ENCODE peak calls at places on chromosomes 13 and 19, in eight cellular contexts. A is heart left ventricle, I is cardiac muscle cell, R is astrocyte, N is OCI-LY7, X is heart right ventricle, C is hepatocyte, Y is esophagus muscularis mucosa. K is an unnamed sample.
A peak's percentile ranks its signal among the peaks of the same experiment; 100 is the strongest.

GRCh38 chr13:36030670-36031331 is 100.4 kb downstream of the DCLK1 start:
- DNase-seq in A (no peak), I (peak; percentile 95), R (peak; percentile 94), N (no peak), X (no peak), C (peak; percentile 15), Y (no peak), K (peak; percentile 86)

GRCh38 chr19:588758-589692 is 656 bp upstream of the HCN2 start:
- DNase-seq in A (no peak), I (no peak), R (no peak), N (peak; percentile 55), X (peak; percentile 13), C (no peak), Y (no peak), K (no peak)

GRCh38 chr13:109369357-109370052 is 416.9 kb downstream of the IRS2 start:
- DNase-seq in A (no peak), I (no peak), R (no peak), N (no peak), X (no peak), C (no peak), Y (peak; percentile 62), K (no peak)

GRCh38 chr13:113658836-113659235 is 838 bp upstream of the ATP4B start:
- DNase-seq in A (peak; percentile 14), I (no peak), R (no peak), N (no peak), X (no peak), C (no peak), Y (no peak), K (no peak)

GRCh38 chr13:36533806-36534205 is 101.5 kb downstream of the CCNA1 start:
- DNase-seq in A (no peak), I (peak; percentile 20), R (peak; percentile 24), N (no peak), X (no peak), C (no peak), Y (peak; percentile 42), K (peak; percentile 92)

GRCh38 chr13:83232626-83233025 is 649.6 kb downstream of the SLITRK1 start:
- DNase-seq in A (no peak), I (no peak), R (no peak), N (no peak), X (no peak), C (no peak), Y (no peak), K (no peak)

GRCh38 chr19:49801966-49802661 is 11.0 kb downstream of the FUZ start:
- DNase-seq in A (peak; percentile 91), I (peak; percentile 93), R (peak; percentile 73), N (no peak), X (peak; percentile 91), C (peak; percentile 87), Y (peak; percentile 96), K (peak; percentile 66)

GRCh38 chr13:20134732-20135131 is 26.1 kb downstream of the GJA3 start:
- DNase-seq in A (no peak), I (no peak), R (no peak), N (no peak), X (no peak), C (no peak), Y (no peak), K (no peak)

GRCh38 chr13:30520571-30520970 is 54.8 kb upstream of the HMGB1 start:
- DNase-seq in A (no peak), I (peak; percentile 6), R (peak; percentile 67), N (no peak), X (no peak), C (no peak), Y (no peak), K (peak; percentile 74)

GRCh38 chr13:39862891-39863290 is 207.4 kb downstream of the COG6 start:
- DNase-seq in A (no peak), I (no peak), R (no peak), N (no peak), X (no peak), C (no peak), Y (no peak), K (no peak)

GRCh38 chr13:99947666-99948065 is 23.9 kb downstream of the ZIC5 start:
- DNase-seq in A (no peak), I (no peak), R (no peak), N (no peak), X (no peak), C (no peak), Y (no peak), K (no peak)

GRCh38 chr13:61040180-61040579 is 375.5 kb downstream of the PCDH20 start:
- DNase-seq in A (no peak), I (no peak), R (peak; percentile 57), N (no peak), X (no peak), C (no peak), Y (no peak), K (no peak)

GRCh38 chr13:96223231-96223630 is 133.3 kb downstream of the HS6ST3 start:
- DNase-seq in A (peak; percentile 19), I (no peak), R (no peak), N (no peak), X (peak; percentile 10), C (no peak), Y (no peak), K (no peak)

GRCh38 chr13:97125810-97126738 is 96.1 kb upstream of the MBNL2 start:
- DNase-seq in A (no peak), I (peak; percentile 54), R (peak; percentile 72), N (no peak), X (no peak), C (peak; percentile 64), Y (no peak), K (peak; percentile 89)

GRCh38 chr13:114140131-114140908 is 7.9 kb upstream of the RASA3 start:
- DNase-seq in A (no peak), I (no peak), R (no peak), N (no peak), X (no peak), C (no peak), Y (no peak), K (no peak)

GRCh38 chr19:30394481-30395151 is 22.4 kb downstream of the ZNF536 start:
- DNase-seq in A (no peak), I (no peak), R (no peak), N (no peak), X (no peak), C (no peak), Y (peak; percentile 74), K (no peak)

GRCh38 chr19:14432817-14433453 is at the start of gene PKN1:
- DNase-seq in A (peak; percentile 77), I (peak; percentile 46), R (no peak), N (peak; percentile 85), X (peak; percentile 80), C (peak; percentile 84), Y (no peak), K (no peak)

GRCh38 chr19:6458695-6459355 is 767 bp downstream of the SLC25A23 start:
- DNase-seq in A (no peak), I (no peak), R (no peak), N (peak; percentile 27), X (no peak), C (peak; percentile 44), Y (no peak), K (no peak)

GRCh38 chr19:45584332-45585157 is at the start of gene OPA3:
- DNase-seq in A (peak; percentile 100), I (peak; percentile 100), R (peak; percentile 100), N (peak; percentile 100), X (peak; percentile 99), C (peak; percentile 100), Y (peak; percentile 100), K (peak; percentile 100)

DNA sequence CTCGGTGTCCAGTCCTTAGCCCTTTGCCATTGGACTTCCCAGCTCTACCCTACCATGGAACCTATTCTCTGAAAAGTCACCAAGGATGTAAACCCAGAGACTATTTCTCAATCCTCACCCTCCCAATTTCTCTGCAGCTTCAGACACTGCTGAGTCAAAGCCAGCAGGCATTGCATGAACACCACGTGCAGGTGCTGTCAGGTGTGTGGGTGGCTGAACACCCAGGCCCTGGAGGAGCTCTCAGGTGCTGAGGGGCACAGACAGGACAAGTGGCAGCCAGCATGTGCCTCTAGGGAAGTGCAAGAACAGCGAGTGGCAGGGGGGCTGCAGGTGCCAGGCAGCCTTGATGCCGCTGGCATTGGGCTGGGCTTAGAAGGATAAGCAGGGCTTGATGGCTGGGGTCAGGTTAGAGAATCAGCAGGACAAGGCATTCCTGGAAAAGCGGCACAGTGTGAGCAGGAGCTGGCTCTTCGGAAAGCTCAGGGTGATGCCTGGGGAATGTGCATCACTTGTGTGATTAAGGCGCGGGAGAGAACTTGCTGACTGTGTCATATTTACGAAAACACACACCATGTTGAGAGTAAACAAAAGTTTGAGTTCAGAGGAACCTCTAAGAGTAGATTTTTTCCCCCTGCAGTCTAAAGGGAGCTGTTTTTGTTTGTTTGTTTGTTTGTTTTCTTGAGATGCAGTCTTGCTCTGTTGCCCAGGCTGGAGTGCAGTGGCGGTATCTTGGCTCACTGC is 83.8 kb downstream of the LNX2 start:
- DNase-seq in A (no peak), I (no peak), R (no peak), N (no peak), X (no peak), C (no peak), Y (no peak), K (peak; percentile 77)
- H3K4me3 ChIP-seq in A (no peak overlapping the region), I (no peak overlapping the region), R (no peak overlapping the region), N (no peak overlapping the region), X (no peak overlapping the region), C (no peak overlapping the region), Y (no peak overlapping the region), K (no peak overlapping the region)

GRCh38 chr19:38223119-38223523 is 901 bp downstream of the DPF1 start:
- DNase-seq in A (no peak), I (no peak), R (no peak), N (no peak), X (no peak), C (no peak), Y (no peak), K (no peak)
- H3K4me3 ChIP-seq in A (no peak overlapping the region), I (no peak overlapping the region), R (peak overlapping the region; percentile 68), N (peak overlapping the region; percentile 76), X (no peak overlapping the region), C (no peak overlapping the region), Y (no peak overlapping the region), K (no peak overlapping the region)

GRCh38 chr19:3914199-3914598 is 18.7 kb upstream of the NMRK2 start:
- DNase-seq in A (no peak), I (no peak), R (no peak), N (no peak), X (no peak), C (no peak), Y (no peak), K (no peak)

GRCh38 chr19:3907626-3908265 is 25.1 kb upstream of the NMRK2 start:
- DNase-seq in A (no peak), I (no peak), R (no peak), N (no peak), X (no peak), C (no peak), Y (no peak), K (no peak)

GRCh38 chr19:3904233-3904632 is 23.7 kb downstream of the ATCAY start:
- DNase-seq in A (no peak), I (no peak), R (no peak), N (no peak), X (no peak), C (no peak), Y (no peak), K (no peak)

GRCh38 chr19:3910105-3910504 is 22.8 kb upstream of the NMRK2 start:
- DNase-seq in A (no peak), I (no peak), R (no peak), N (no peak), X (no peak), C (no peak), Y (no peak), K (no peak)

GRCh38 chr19:3908266-3909054 is 24.4 kb upstream of the NMRK2 start:
- DNase-seq in A (no peak), I (no peak), R (no peak), N (no peak), X (no peak), C (no peak), Y (no peak), K (no peak)
- H3K4me3 ChIP-seq in A (no peak overlapping the region), I (no peak overlapping the region), R (no peak overlapping the region), N (no peak overlapping the region), X (no peak overlapping the region), C (no peak overlapping the region), Y (no peak overlapping the region), K (no peak overlapping the region)

GRCh38 chr19:35905178-35905727 is 2.8 kb downstream of the TYROBP start:
- DNase-seq in A (no peak), I (no peak), R (no peak), N (no peak), X (no peak), C (no peak), Y (no peak), K (no peak)
- H3K4me3 ChIP-seq in A (no peak overlapping the region), I (no peak overlapping the region), R (no peak overlapping the region), N (no peak overlapping the region), X (no peak overlapping the region), C (no peak overlapping the region), Y (no peak overlapping the region), K (no peak overlapping the region)